ENCODE peak calls at places on chromosomes 11 and 22, in eight cellular contexts. D, Y, B, W, P, K, U and R are unnamed samples.

GRCh38 chr22:26399288-26399687 is 29.8 kb upstream of the ASPHD2 start:
- DNase-seq in D (no peak), Y (no peak), B (no peak), W (peak; percentile 17), P (no peak), K (no peak), U (no peak), R (no peak)

GRCh38 chr11:11531127-11531526 is 90.7 kb downstream of the GALNT18 start:
- DNase-seq in D (no peak), Y (no peak), B (no peak), W (no peak), P (no peak), K (no peak), U (no peak), R (no peak)

GRCh38 chr22:42313804-42314581 is 43.5 kb upstream of the TCF20 start:
- DNase-seq in D (peak; percentile 24), Y (peak; percentile 69), B (peak; percentile 86), W (peak; percentile 46), P (peak; percentile 77), K (peak; percentile 58), U (peak; percentile 49), R (peak; percentile 39)

GRCh38 chr22:48523761-48524160 is 1303.9 kb downstream of the BRD1 start:
- DNase-seq in D (no peak), Y (no peak), B (no peak), W (no peak), P (no peak), K (no peak), U (no peak), R (no peak)

GRCh38 chr11:96237759-96238158 is 105.2 kb downstream of the MAML2 start:
- DNase-seq in D (no peak), Y (no peak), B (no peak), W (no peak), P (peak; percentile 7), K (no peak), U (no peak), R (no peak)

GRCh38 chr22:26673485-26673884 is 16.1 kb downstream of the MIAT start:
- DNase-seq in D (no peak), Y (no peak), B (no peak), W (peak; percentile 22), P (no peak), K (peak; percentile 35), U (peak; percentile 50), R (no peak)

GRCh38 chr11:27995082-27995481 is 112.9 kb downstream of the KIF18A start:
- DNase-seq in D (no peak), Y (no peak), B (no peak), W (peak; percentile 68), P (peak; percentile 68), K (peak; percentile 33), U (no peak), R (no peak)

GRCh38 chr11:59918494-59918893 is 19.7 kb upstream of the OOSP1 start:
- DNase-seq in D (no peak), Y (no peak), B (no peak), W (peak; percentile 29), P (no peak), K (no peak), U (no peak), R (no peak)

GRCh38 chr11:17528181-17528691 is 16.0 kb downstream of the USH1C start:
- DNase-seq in D (peak; percentile 19), Y (peak; percentile 83), B (no peak), W (peak; percentile 67), P (peak; percentile 42), K (peak; percentile 56), U (peak; percentile 40), R (peak; percentile 64)

GRCh38 chr11:17524221-17524620 is 20.0 kb downstream of the USH1C start:
- DNase-seq in D (no peak), Y (no peak), B (no peak), W (no peak), P (no peak), K (no peak), U (no peak), R (no peak)

GRCh38 chr11:17526326-17526725 is 17.9 kb downstream of the USH1C start:
- DNase-seq in D (no peak), Y (no peak), B (no peak), W (no peak), P (no peak), K (no peak), U (no peak), R (no peak)

GRCh38 chr11:17526931-17527660 is 17.1 kb downstream of the USH1C start:
- DNase-seq in D (no peak), Y (no peak), B (no peak), W (no peak), P (no peak), K (no peak), U (no peak), R (no peak)

GRCh38 chr11:17525570-17525969 is 18.6 kb downstream of the USH1C start:
- DNase-seq in D (no peak), Y (no peak), B (no peak), W (no peak), P (no peak), K (no peak), U (no peak), R (no peak)
- TF ChIP-seq CTCF in D (no peak), Y (no peak), B (no peak), W (no peak), P (no peak), K (no peak), U (no peak), R (no peak)

DNA sequence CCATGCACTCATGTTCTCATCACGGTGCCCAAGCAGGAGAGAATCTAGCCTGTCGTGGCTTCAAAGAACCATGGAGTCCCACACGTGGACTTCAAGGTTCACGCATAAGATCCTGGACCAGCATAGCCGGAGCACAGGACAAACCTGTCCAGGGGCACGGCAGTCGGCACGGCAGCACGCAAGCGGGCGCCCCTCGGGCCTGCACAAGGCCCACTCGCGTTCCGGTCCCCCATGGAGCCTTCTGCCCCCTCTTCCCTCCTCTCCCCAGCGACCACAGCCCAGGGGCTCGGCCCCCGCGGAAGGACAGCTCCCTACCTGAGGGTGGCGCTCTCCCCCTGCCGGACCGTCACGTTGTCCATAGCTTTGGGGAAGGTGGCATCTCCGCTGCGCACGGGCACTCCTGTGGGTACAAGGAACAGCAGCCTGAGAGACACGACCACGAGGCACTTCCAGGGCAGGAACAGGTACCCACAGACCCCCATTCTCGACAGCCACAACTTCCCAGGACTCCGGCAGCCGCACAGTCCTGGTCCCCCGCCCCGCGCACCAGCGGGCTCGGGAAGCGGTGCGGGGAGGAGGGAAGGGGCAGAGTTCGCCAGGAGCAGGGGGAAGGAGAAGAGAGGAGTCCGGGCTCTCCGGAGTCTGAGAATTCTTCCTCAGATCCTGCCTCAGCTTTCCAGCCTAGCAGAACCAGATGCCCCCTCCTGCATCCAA is 589.5 kb downstream of the OPCML start:
- DNase-seq in D (no peak), Y (peak; percentile 54), B (no peak), W (no peak), P (no peak), K (no peak), U (no peak), R (no peak)
- TF ChIP-seq CTCF in D (no peak), Y (peak; percentile 67), B (no peak), W (no peak), P (no peak), K (no peak), U (no peak), R (peak; percentile 38)

DNA sequence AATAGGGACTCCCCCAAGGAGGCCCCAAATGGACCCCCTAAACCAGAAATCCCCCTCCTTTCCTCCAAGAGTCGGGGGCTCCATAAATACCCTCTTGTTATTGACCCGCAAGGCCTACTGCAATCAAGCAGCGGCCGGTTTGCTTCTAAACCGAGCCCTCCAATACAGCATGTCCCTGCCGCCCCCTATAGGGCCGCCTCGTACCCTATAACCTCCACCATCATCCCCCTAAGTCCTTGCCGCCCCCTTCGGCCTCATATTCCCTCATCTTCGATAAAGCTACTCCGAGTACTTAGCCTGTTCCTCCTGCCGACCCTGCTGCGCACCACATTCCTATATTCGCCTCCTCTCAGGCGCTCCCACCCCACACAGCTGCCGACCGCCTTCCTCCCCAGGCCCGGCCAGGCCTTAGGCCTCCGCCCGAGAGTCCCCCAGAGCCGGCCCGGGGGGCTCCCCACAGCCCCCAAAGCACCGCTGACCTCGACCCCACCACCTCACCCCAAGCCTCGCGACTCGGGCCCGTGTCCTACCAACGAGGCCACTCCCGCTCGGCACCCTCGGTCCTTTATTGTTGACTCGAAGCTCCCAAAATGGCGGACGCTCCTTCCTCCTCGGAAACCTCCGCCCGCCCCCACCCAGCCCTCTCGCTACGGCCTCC is 478 bp downstream of the DDX6 start:
- DNase-seq in D (peak; percentile 46), Y (peak; percentile 78), B (peak; percentile 68), W (peak; percentile 66), P (peak; percentile 63), K (peak; percentile 41), U (peak; percentile 80), R (peak; percentile 51)
- TF ChIP-seq CTCF in D (peak; percentile 39), Y (peak; percentile 69), B (peak; percentile 31), W (peak; percentile 64), P (peak; percentile 29), K (peak; percentile 37), U (peak; percentile 56), R (peak; percentile 53)

GRCh38 chr11:115504279-115505158 is at the start of gene CADM1:
- DNase-seq in D (peak; percentile 61), Y (peak; percentile 99), B (peak; percentile 83), W (peak; percentile 60), P (peak; percentile 92), K (peak; percentile 91), U (peak; percentile 30), R (peak; percentile 98)

GRCh38 chr11:115503083-115503885 is 931 bp downstream of the CADM1 start:
- DNase-seq in D (no peak), Y (peak; percentile 88), B (no peak), W (peak; percentile 15), P (peak; percentile 71), K (no peak), U (peak; percentile 50), R (peak; percentile 26)

GRCh38 chr11:115502636-115503082 is 1.6 kb downstream of the CADM1 start:
- DNase-seq in D (no peak), Y (peak; percentile 45), B (no peak), W (no peak), P (no peak), K (no peak), U (no peak), R (peak; percentile 26)

GRCh38 chr11:115505165-115505564 is 950 bp upstream of the CADM1 start:
- DNase-seq in D (no peak), Y (no peak), B (no peak), W (no peak), P (no peak), K (no peak), U (no peak), R (peak; percentile 14)

GRCh38 chr11:115503886-115504278 is 333 bp downstream of the CADM1 start:
- DNase-seq in D (no peak), Y (no peak), B (no peak), W (no peak), P (no peak), K (peak; percentile 14), U (no peak), R (no peak)
- TF ChIP-seq CTCF in D (no peak), Y (no peak), B (no peak), W (no peak), P (no peak), K (no peak), U (no peak), R (no peak)

DNA sequence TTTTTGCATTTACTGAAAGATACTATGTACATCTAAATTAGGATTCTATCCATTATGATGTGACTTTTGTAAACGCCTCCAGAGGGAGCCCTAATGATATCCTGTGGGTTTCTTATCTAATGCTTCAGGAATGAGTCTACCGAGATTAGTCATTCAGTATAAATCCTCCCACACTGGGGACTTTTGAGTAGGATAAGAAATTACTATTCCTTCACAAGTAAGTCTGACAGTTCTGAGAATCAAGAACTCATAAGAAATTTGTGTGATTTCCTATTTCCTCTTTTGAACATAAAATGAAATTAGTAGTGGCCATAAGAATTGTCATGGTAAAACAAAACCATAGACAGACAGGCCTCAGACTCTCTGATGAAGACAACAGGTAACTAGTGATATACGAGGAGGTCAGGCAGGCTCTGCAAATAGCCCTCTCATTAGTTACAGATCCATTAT is 10.0 kb upstream of the OR5M1 start:
- DNase-seq in D (no peak), Y (no peak), B (no peak), W (peak; percentile 45), P (peak; percentile 77), K (peak; percentile 72), U (peak; percentile 56), R (no peak)
- TF ChIP-seq CTCF in D (no peak), Y (peak; percentile 56), B (peak; percentile 82), W (no peak), P (peak; percentile 70), K (peak; percentile 57), U (peak; percentile 30), R (peak; percentile 49)